ENCODE peak calls at places on chromosome 18, in four cellular contexts. B is breast epithelium, N is K562, Q is PC-9. G is an unnamed sample. For H3K27me3, the result is how much of the 10 kb centered on the place peaks cover.

GRCh38 chr18:79797518-79798345 is at the start of gene KCNG2:
- DNase-seq in B (peak), N (no peak), Q (peak), G (no peak)

GRCh38 chr18:3481696-3482210 is 31.8 kb downstream of the TGIF1 start:
- DNase-seq in B (no peak), N (peak), Q (no peak), G (no peak)

GRCh38 chr18:74501386-74501785 is 5.2 kb downstream of the CNDP2 start:
- DNase-seq in B (no peak), N (no peak), Q (no peak), G (no peak)

GRCh38 chr18:34121157-34121807 is 103.4 kb downstream of the NOL4 start:
- DNase-seq in B (no peak), N (no peak), Q (peak), G (no peak)

GRCh38 chr18:7945882-7946281 is 378.8 kb downstream of the PTPRM start:
- DNase-seq in B (no peak), N (no peak), Q (peak), G (no peak)

GRCh38 chr18:31267823-31268481 is 50.0 kb upstream of the DSG1 start:
- DNase-seq in B (no peak), N (no peak), Q (no peak), G (no peak)

GRCh38 chr18:35695384-35695783 is 113.8 kb downstream of the GALNT1 start:
- DNase-seq in B (no peak), N (no peak), Q (no peak), G (no peak)

GRCh38 chr18:79951545-79952456 is at the start of gene SLC66A2:
- DNase-seq in B (peak), N (peak), Q (peak), G (peak)

GRCh38 chr18:77658309-77658681 is 408.6 kb downstream of the GALR1 start:
- DNase-seq in B (no peak), N (no peak), Q (no peak), G (no peak)

GRCh38 chr18:61569176-61569892 is 236.1 kb downstream of the CDH20 start:
- DNase-seq in B (no peak), N (no peak), Q (peak), G (no peak)

GRCh38 chr18:55430026-55430425 is 158.0 kb downstream of the TCF4 start:
- DNase-seq in B (no peak), N (no peak), Q (no peak), G (no peak)

GRCh38 chr18:37409870-37410269 is 155.7 kb downstream of the CELF4 start:
- DNase-seq in B (no peak), N (no peak), Q (no peak), G (no peak)

GRCh38 chr18:41992066-41992465 is 37.0 kb downstream of the PIK3C3 start:
- DNase-seq in B (no peak), N (no peak), Q (no peak), G (no peak)

GRCh38 chr18:75090336-75090735 is 118.6 kb downstream of the PTGR3 start:
- DNase-seq in B (no peak), N (no peak), Q (no peak), G (no peak)

GRCh38 chr18:3875376-3875775 is 425.4 kb downstream of the TGIF1 start:
- DNase-seq in B (no peak), N (no peak), Q (no peak), G (no peak)

GRCh38 chr18:76492669-76493212 is 2.3 kb downstream of the ZNF516 start:
- DNase-seq in B (peak), N (peak), Q (peak), G (peak)
- H3K27me3 ChIP-seq in B (under half), N (under half), Q (under half), G (under half)

GRCh38 chr18:22346968-22347611 is 70.6 kb downstream of the CTAGE1 start:
- DNase-seq in B (no peak), N (peak), Q (peak), G (no peak)
- H3K27me3 ChIP-seq in B (under half), N (under half), Q (under half), G (under half)

GRCh38 chr18:9712606-9713005 is 4.5 kb downstream of the RAB31 start:
- DNase-seq in B (no peak), N (no peak), Q (no peak), G (no peak)

GRCh38 chr18:9708882-9709877 is 1.1 kb downstream of the RAB31 start:
- DNase-seq in B (no peak), N (peak), Q (peak), G (no peak)

GRCh38 chr18:9712130-9712577 is 4.1 kb downstream of the RAB31 start:
- DNase-seq in B (no peak), N (no peak), Q (no peak), G (no peak)

GRCh38 chr18:9710037-9710436 is 1.9 kb downstream of the RAB31 start:
- DNase-seq in B (no peak), N (no peak), Q (no peak), G (no peak)

DNA sequence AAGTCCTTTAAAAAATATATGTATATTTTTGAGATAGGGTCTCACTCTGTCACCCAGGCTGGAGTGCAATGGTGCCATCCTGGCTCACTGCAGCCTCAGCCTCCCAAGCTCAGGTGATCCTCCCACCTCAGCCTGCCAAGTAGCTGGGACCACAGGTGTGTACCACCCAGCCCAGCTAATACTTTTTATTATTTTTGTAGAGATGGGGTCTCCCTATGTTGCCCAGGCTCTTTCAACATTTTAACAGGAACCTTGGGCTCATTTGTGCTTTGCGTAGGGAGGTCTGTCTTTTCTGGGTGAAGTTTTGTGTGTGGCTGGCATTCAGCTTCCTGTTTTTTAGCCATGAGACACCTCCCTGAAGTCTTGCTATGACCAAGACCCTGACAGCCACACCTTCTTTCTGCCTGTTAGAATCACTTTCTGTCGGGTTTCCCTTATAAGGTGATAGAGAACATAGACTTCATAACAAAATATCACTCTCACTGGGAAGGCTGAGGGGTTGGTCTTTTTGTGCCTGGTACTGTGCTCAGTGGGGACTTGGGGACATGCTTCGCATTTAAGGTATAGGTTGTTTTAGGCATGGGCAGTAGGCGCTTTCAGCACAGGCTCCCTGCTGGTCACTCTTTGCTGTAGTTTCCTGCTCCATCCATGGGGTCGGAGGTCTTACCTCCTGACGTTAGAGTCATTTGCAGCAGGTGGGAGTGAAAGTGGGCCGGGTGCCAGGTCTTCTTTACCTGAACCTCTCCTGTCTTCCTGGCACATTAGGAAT is 3.4 kb downstream of the RAB31 start:
- DNase-seq in B (no peak), N (no peak), Q (no peak), G (no peak)
- H3K27me3 ChIP-seq in B (under half), N (under half), Q (under half), G (under half)

DNA sequence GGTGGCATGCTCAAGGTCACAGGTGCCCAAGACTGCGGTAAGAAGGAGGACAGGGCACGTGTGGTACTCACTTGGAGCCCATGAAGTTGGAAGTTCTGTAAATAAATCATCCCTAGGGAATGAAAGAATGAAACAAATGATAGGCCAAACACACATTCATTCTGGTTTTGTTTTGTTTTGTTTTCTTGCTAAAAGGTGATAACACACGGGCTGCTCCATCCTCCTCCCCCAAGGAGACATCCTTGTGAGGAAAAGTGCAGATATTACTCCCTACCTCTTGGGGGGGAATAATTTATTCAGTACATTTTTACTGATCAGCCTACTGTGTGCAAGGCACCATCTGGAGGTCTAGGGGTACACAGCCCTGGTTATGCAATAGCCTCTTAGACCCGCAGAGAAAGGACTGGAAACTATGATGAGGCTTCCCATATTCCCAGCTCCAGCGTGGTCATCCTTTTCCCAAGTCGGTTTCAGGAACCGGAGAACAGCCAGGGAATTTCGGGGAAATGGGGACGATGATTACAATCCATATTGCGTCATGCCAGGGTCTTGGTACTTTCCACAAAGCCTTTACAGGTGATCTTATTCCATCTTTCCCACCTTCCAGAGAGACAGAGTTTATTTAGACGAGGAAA is 6.3 kb downstream of the RAX start:
- DNase-seq in B (no peak), N (no peak), Q (no peak), G (no peak)
- H3K27me3 ChIP-seq in B (under half), N (under half), Q (under half), G (under half)

GRCh38 chr18:78709271-78709809 is 270.3 kb upstream of the SALL3 start:
- DNase-seq in B (peak), N (no peak), Q (no peak), G (no peak)
- H3K27me3 ChIP-seq in B (under half), N (under half), Q (half or more), G (under half)

DNA sequence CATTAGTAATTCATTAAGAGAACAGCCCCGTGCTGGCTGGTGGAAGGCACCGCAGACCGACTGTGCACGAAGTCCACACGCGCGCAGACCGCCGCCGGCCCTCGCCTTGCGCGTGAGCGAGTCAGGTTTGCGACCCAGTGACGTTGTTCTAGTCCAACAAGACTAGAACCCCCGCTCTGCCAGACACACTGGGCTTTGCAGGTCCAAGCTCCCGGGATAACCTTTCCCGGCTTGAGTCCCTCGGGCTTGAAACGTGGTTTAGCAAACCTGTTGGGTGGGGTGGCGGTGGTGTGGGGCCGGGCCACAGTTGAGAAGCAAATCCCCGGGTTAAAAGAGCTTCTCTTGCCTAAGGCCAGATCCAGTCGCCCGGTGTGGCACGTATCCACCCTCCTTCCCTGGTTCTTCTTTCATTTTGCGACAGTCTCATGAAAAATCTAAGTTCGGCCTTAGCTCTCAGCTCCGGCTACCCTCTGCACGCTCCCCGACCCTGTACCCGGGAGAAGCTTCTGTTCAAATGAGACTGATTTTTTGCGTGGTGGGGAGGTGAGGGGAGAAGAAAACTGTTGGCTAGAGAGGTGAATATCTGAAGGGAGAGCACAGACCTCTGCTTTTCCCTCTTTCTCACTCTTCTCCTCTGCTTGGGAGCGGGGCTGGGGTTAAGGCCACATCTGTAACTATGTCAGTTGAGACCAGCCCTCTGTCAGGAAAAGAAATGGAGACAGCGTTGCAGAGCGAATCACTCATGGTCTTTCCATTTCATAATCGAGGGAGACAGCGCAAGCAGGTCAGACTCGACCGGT is 11.1 kb upstream of the SKOR2 start:
- DNase-seq in B (no peak), N (no peak), Q (no peak), G (no peak)
- H3K27me3 ChIP-seq in B (under half), N (under half), Q (under half), G (under half)

GRCh38 chr18:32472841-32473240 is 2.2 kb upstream of the GAREM1 start:
- DNase-seq in B (no peak), N (no peak), Q (no peak), G (no peak)
- H3K27me3 ChIP-seq in B (under half), N (under half), Q (under half), G (under half)

GRCh38 chr18:59515147-59515546 is 156.1 kb upstream of the LMAN1 start:
- DNase-seq in B (no peak), N (no peak), Q (no peak), G (no peak)
- H3K27me3 ChIP-seq in B (under half), N (under half), Q (under half), G (under half)

DNA sequence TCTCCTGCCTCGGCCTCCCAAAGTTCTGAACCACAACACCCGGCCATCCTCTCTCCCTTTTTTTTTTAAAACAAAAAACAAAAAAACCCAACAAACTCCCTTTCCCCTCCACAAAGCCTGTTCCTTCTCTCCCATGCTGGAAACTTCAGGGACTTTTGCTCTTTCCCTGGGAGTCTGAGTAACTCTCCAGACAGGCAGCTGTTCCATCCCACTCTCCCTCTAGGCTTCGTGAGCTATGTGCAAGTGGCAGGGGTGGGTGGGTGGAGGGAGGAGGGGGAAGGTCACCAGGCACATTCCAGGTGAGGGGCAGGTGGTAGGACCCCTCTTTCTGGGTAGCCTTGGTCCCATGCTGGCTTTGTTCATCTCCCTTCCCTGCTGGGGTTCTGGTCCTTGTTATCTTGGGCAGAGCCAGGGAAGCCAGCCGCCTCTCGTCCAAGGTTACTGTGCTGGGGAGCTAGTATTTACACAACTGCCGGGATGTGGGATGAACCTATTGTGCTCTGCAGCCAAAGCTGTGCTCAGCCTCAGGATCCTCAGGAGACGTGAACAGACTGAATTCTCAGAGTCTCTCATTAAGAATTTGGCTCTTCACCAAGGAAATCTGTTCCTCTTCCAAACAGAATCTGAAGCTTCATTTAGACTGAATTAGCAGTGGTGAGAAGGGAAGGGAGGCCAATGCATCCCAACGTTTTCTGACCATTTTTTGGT is 106.9 kb downstream of the LIPG start:
- DNase-seq in B (no peak), N (no peak), Q (no peak), G (no peak)
- H3K27me3 ChIP-seq in B (under half), N (under half), Q (under half), G (under half)

DNA sequence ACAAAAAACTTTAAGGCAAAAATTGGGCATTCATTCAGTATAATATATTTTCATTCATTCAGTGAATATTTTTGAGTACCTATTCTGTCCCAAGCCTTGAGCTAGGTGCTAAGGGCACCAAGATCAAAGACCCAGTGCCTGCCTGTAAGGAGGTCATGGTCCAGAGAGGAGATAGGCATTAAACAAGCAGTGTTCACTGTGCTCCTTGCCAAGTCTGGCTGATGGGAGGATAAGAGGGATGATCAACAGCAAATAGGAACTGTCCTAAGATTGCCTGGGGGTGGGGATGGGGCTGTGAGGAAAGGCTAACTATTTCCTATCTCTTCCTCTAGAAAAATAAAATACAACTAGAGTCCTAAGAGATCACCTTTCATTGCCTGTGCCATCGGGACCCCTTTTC is 60.4 kb downstream of the SETBP1 start:
- DNase-seq in B (no peak), N (no peak), Q (no peak), G (no peak)
- H3K27me3 ChIP-seq in B (under half), N (under half), Q (under half), G (under half)